ENCODE peak calls at places on chromosomes 5 and 9, in four cellular contexts. C, U, X and H are unnamed samples.

GRCh38 chr5:57538341-57538955 is 55.8 kb upstream of the ACTBL2 start:
- DNase-seq in U (no peak), C (no peak), X (no peak), H (no peak)

GRCh38 chr5:169119287-169120048 is 181.5 kb downstream of the SLIT3 start:
- DNase-seq in U (no peak), C (no peak), X (no peak), H (no peak)

GRCh38 chr5:78757269-78758053 is 108.9 kb upstream of the LHFPL2 start:
- DNase-seq in X (peak; percentile 66), U (peak; percentile 46), C (no peak), H (no peak)

GRCh38 chr9:26947736-26948135 is 694 bp upstream of the PLAA start:
- DNase-seq in X (no peak), U (no peak), C (no peak), H (no peak)

GRCh38 chr9:93958875-93959682 is 3.9 kb upstream of the BARX1 start:
- DNase-seq in C (peak; percentile 75), X (no peak), U (no peak), H (no peak)

GRCh38 chr5:106241409-106241808 is 1429.3 kb downstream of the EFNA5 start:
- DNase-seq in X (no peak), U (peak; percentile 64), C (no peak), H (no peak)

GRCh38 chr5:74341221-74341620 is 299.3 kb downstream of the ENC1 start:
- DNase-seq in U (no peak), X (no peak), C (no peak), H (no peak)

GRCh38 chr9:15249042-15249818 is 57.8 kb downstream of the TTC39B start:
- DNase-seq in C (no peak), X (no peak), U (no peak), H (no peak)

GRCh38 chr5:179338123-179338676 is 7.1 kb downstream of the ADAMTS2 start:
- DNase-seq in X (no peak), U (no peak), C (no peak), H (no peak)

GRCh38 chr9:136626066-136626725 is 36.5 kb upstream of the EGFL7 start:
- DNase-seq in C (peak; percentile 45), U (no peak), X (no peak), H (no peak)

GRCh38 chr5:176768174-176768970 is 42.0 kb upstream of the UNC5A start:
- DNase-seq in X (no peak), U (no peak), C (peak; percentile 33), H (no peak)

GRCh38 chr5:131644822-131645221 is 9.8 kb upstream of the RAPGEF6 start:
- DNase-seq in X (no peak), U (no peak), C (no peak), H (no peak)

GRCh38 chr9:25678147-25678666 is at the start of gene TUSC1:
- DNase-seq in X (no peak), C (peak; percentile 76), U (no peak), H (no peak)
- TF ChIP-seq YY1 in X (no peak), C (no peak), U (no peak), H (no peak)

GRCh38 chr9:137671196-137671538 is 52.4 kb downstream of the EHMT1 start:
- DNase-seq in C (no peak), X (no peak), U (no peak), H (no peak)

GRCh38 chr9:137670391-137671195 is 51.8 kb downstream of the EHMT1 start:
- DNase-seq in X (no peak), C (peak; percentile 69), U (peak; percentile 85), H (no peak)

GRCh38 chr9:137666950-137667670 is 48.3 kb downstream of the EHMT1 start:
- DNase-seq in X (no peak), C (peak; percentile 83), U (no peak), H (peak; percentile 84)

GRCh38 chr9:137668203-137668602 is 49.4 kb downstream of the EHMT1 start:
- DNase-seq in X (no peak), U (no peak), C (no peak), H (no peak)

DNA sequence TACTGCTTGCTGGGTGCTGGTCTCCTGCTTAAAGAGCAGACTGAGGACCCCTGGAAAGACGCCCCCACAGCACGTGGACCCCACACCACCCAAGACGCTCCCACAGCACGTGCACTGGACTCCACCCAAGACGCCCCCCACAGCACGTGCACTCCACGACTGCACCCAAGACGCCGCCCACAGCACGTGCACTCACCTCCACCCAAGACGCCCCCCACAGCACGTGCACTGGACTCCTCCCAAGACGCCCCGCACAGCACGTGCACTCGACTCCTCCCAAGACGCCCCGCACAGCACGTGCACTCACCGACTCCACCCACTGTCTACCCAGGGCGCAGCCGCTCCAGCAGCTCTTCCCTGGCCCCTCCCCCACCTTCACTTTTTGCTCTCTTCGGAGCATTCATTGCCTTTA is 50.5 kb downstream of the EHMT1 start:
- DNase-seq in X (no peak), U (no peak), C (no peak), H (no peak)
- TF ChIP-seq SUZ12 in X (no peak), U (no peak), C (no peak), H (no peak)

GRCh38 chr5:172540099-172540870 is 86.0 kb upstream of the SH3PXD2B start:
- DNase-seq in C (peak; percentile 14), U (no peak), X (no peak), H (no peak)

GRCh38 chr5:172541764-172542120 is 87.4 kb upstream of the SH3PXD2B start:
- DNase-seq in X (no peak), U (no peak), C (peak; percentile 37), H (no peak)

GRCh38 chr5:172543484-172544298 is 89.4 kb upstream of the SH3PXD2B start:
- DNase-seq in U (no peak), C (peak; percentile 39), X (no peak), H (no peak)

GRCh38 chr5:172542651-172543131 is 88.4 kb upstream of the SH3PXD2B start:
- DNase-seq in X (no peak), C (peak; percentile 42), U (no peak), H (no peak)

DNA sequence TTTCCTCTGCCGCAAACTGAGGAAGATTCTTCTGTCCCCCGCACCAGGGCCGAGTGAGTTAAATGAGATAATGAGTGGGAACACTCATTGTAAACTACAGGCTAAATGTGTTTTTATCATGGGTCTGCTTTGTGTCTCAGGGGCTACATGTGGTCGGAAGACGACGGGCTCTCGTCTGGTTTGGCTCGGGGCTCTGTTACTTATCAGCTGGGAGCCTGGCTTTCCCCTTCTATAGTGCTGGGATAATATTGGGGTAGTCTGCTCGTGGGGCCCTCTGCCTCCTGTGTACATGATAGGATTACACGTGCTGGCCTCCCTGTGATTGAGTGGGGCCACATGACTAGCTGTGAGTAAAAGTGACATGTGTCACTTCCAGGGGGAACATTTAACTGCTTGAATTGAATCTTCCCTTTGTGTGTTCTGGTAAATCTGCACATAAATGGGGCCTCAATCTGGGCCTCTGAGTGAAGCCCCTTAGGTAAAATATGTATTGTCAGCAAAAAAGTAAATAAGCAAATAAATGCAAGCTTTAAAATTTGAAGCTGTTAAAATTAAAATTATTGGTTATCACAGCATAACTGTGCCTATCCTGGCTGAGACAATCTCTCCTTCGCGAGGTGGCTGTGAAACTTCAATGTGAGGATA is 86.9 kb upstream of the SH3PXD2B start:
- DNase-seq in X (no peak), C (peak; percentile 39), U (no peak), H (no peak)
- TF ChIP-seq YY1 in X (no peak), C (no peak), U (no peak), H (no peak)

GRCh38 chr5:55568629-55569512 is 34.1 kb upstream of the PLPP1 start:
- DNase-seq in X (no peak), C (no peak), U (no peak), H (no peak)

GRCh38 chr5:55569513-55569865 is 34.7 kb upstream of the PLPP1 start:
- DNase-seq in X (no peak), U (no peak), C (no peak), H (no peak)

GRCh38 chr5:55572600-55572999 is 37.8 kb upstream of the PLPP1 start:
- DNase-seq in X (no peak), U (no peak), C (no peak), H (no peak)

GRCh38 chr5:55572011-55572410 is 37.2 kb upstream of the PLPP1 start:
- DNase-seq in X (no peak), C (peak; percentile 43), U (peak; percentile 30), H (no peak)

DNA sequence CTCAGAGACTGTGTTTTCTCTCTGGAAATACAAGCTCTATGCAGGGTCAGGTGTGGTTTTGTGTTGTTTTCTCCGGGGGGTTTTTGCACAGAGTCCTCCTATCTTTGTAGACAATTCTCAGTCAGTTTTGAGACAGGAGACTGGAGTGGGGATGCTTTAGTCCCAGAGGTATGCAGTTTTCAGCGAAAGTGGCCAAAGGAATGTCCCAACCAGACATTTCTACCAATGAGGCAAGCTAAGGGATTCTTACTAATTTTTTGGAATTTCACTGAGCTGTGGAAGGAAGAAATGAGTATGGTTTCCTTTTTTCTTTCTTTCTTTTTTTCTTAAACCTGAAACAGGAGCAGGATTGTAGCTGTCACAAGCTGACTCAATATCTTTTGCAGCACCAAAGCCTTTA is 35.3 kb upstream of the PLPP1 start:
- DNase-seq in C (no peak), U (no peak), X (no peak), H (no peak)
- TF ChIP-seq SUZ12 in C (no peak), U (no peak), X (no peak), H (no peak)